ENCODE peak calls at places on chromosomes 11 and 22, in five cellular contexts. J is HCT116, S is H1, O is HepG2, U is GM12878. W is an unnamed sample.

GRCh38 chr11:79617561-79617960 is 176.7 kb upstream of the TENM4 start:
- DNase-seq in J (no peak), S (no peak), O (no peak), U (no peak), W (no peak)

GRCh38 chr22:25364736-25365241 is 145.3 kb downstream of the CRYBB2 start:
- DNase-seq in J (no peak), S (no peak), O (no peak), U (no peak), W (no peak)

GRCh38 chr11:100639140-100639539 is 47.9 kb upstream of the ARHGAP42 start:
- DNase-seq in J (no peak), S (no peak), O (no peak), U (no peak), W (no peak)

GRCh38 chr11:131999084-131999483 is 628.7 kb downstream of the NTM start:
- DNase-seq in J (no peak), S (no peak), O (no peak), U (no peak), W (no peak)

GRCh38 chr11:16346975-16347374 is 9.4 kb downstream of the SOX6 start:
- DNase-seq in J (no peak), S (no peak), O (no peak), U (no peak), W (peak)

GRCh38 chr11:69644962-69645675 is 4.2 kb downstream of the CCND1 start:
- DNase-seq in J (no peak), S (no peak), O (no peak), U (no peak), W (no peak)

GRCh38 chr11:19977941-19978340 is 182.3 kb downstream of the DBX1 start:
- DNase-seq in J (no peak), S (no peak), O (no peak), U (no peak), W (no peak)

GRCh38 chr22:50170453-50171318 is at the start of gene PANX2:
- DNase-seq in J (no peak), S (no peak), O (no peak), U (no peak), W (no peak)

GRCh38 chr11:103953797-103954495 is 82.5 kb upstream of the DDI1 start:
- DNase-seq in J (no peak), S (no peak), O (no peak), U (no peak), W (no peak)

GRCh38 chr22:35631597-35631996 is 14.5 kb upstream of the MB start:
- DNase-seq in J (peak), S (peak), O (peak), U (no peak), W (peak)

GRCh38 chr11:108483163-108483562 is 15.0 kb downstream of the POGLUT3 start:
- DNase-seq in J (no peak), S (no peak), O (no peak), U (no peak), W (no peak)

GRCh38 chr22:40226620-40227019 is 48.9 kb downstream of the TNRC6B start:
- DNase-seq in J (no peak), S (no peak), O (no peak), U (no peak), W (no peak)

GRCh38 chr11:111736191-111736590 is 30.0 kb downstream of the PPP2R1B start:
- DNase-seq in J (no peak), S (no peak), O (no peak), U (no peak), W (no peak)

GRCh38 chr11:1202776-1203504 is 19.9 kb upstream of the MUC5B start:
- DNase-seq in J (peak), S (peak), O (peak), U (no peak), W (peak)

GRCh38 chr11:72676874-72677341 is 2.7 kb upstream of the PDE2A start:
- DNase-seq in J (no peak), S (no peak), O (peak), U (no peak), W (peak)

GRCh38 chr11:73114835-73115220 is 27.3 kb downstream of the FCHSD2 start:
- DNase-seq in J (no peak), S (no peak), O (no peak), U (no peak), W (no peak)

GRCh38 chr11:75014129-75014528 is 25.4 kb downstream of the NEU3 start:
- DNase-seq in J (no peak), S (no peak), O (no peak), U (no peak), W (no peak)

GRCh38 chr22:26479792-26480610 is 3.6 kb downstream of the HPS4 start:
- DNase-seq in J (no peak), S (no peak), O (peak), U (no peak), W (no peak)

GRCh38 chr11:13118194-13118593 is 109.1 kb downstream of the RASSF10 start:
- DNase-seq in J (peak), S (no peak), O (peak), U (no peak), W (no peak)

GRCh38 chr22:40194656-40195055 is 16.9 kb downstream of the TNRC6B start:
- DNase-seq in J (no peak), S (no peak), O (no peak), U (no peak), W (no peak)

DNA sequence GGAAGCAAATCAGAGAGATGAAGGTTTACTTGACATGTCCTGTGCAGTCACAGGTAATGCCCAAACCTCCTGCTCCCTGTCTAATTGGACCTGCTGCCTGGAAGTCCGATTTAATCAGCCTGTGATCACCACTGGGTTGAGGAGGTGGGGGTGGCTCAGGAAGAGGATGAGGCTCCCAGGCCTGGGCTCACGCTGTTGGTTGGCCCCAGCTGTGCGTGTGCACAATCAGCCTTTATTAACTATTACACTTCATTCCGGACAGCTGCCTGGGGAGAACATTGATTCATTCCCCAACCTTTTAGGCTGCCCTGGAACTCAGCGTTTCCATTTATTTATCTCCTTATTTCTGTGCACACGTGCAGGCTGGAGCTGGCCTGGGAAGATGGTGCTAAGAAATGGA is 123.5 kb downstream of the DSCAML1 start:
- DNase-seq in J (no peak), S (no peak), O (no peak), U (no peak), W (no peak)
- H3K27ac ChIP-seq in J (no peak), S (no peak), O (no peak), U (no peak), W (no peak)

DNA sequence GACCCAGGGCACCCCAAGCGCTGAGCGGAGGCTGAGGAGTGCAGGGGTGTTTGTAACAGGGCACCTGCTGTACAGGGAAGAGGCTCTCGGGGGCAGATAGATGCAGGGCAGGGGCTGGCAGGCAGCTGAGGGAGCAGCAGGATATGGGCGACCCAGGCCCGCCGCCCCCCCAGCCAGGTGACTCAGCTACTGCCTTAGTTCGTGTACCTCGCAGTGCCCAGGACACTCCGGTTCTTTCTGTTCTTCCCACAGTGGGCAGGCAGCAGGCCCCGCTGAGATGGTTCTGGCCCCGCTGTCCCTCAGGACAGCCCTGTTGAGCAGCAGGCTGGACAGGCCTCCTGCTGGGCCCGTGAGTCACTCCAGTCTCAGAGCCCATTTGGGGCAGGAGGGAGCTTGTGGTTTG is 16.2 kb downstream of the PHLDA2 start:
- DNase-seq in J (no peak), S (no peak), O (no peak), U (no peak), W (peak)
- TF ChIP-seq ATF3 in J (no peak), S (no peak), O (no peak), U (no peak), W (no peak)

GRCh38 chr22:37273126-37273845 is 9.0 kb upstream of the CYTH4 start:
- DNase-seq in J (no peak), S (no peak), O (no peak), U (no peak), W (peak)
- H3K27ac ChIP-seq in J (peak), S (no peak), O (no peak), U (peak), W (peak)

DNA sequence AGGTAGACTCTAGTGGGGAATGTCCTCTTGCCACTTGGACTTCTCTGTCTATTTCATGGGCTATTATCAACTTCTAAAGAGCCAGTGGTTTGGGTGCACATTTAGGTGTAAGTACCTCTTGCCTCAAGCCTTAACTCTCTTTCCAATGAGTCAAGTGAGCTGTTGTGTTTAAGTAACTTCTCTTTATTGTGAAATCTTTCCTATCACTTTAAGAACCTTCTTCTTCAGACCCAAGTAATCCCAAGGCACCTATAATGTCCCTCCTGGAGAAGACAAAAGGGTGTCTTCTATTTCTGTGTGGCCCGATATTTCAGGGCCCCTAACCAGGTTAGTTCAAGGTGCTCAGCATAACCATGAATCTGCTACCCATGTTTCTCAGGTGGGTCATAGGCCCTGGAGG is 90.5 kb upstream of the VPREB1 start:
- DNase-seq in J (no peak), S (no peak), O (no peak), U (no peak), W (no peak)
- TF ChIP-seq ATF3 in J (no peak), S (no peak), O (no peak), U (no peak), W (no peak)